ENCODE peak calls at places on chromosomes 2 and 18, in nine cellular contexts. A, K, D, T, J, U, F, H and N are unnamed samples.

GRCh38 chr2:103289101-103289725 is 527.4 kb downstream of the TMEM182 start:
- DNase-seq in A (peak; percentile 7), K (no peak), D (no peak), T (no peak), J (no peak), U (no peak), F (no peak), H (no peak), N (no peak)

GRCh38 chr2:112793449-112793978 is 9.2 kb upstream of the IL1A start:
- DNase-seq in A (no peak), K (no peak), D (no peak), T (no peak), J (no peak), U (no peak), F (no peak), H (no peak), N (no peak)

GRCh38 chr2:203586696-203587095 is 51.6 kb upstream of the RAPH1 start:
- DNase-seq in A (peak; percentile 70), K (no peak), D (no peak), T (no peak), J (no peak), U (no peak), F (no peak), H (no peak), N (no peak)

GRCh38 chr2:134173338-134174016 is 80.4 kb upstream of the MGAT5 start:
- DNase-seq in A (no peak), K (no peak), D (peak; percentile 22), T (peak; percentile 75), J (peak; percentile 85), U (no peak), F (no peak), H (no peak), N (peak; percentile 77)

GRCh38 chr2:169001116-169001815 is 29.9 kb downstream of the ABCB11 start:
- DNase-seq in A (peak; percentile 24), K (no peak), D (no peak), T (no peak), J (no peak), U (no peak), F (no peak), H (no peak), N (no peak)

GRCh38 chr18:713135-713490 is 683 bp upstream of the ENOSF1 start:
- DNase-seq in A (no peak), K (peak; percentile 42), D (no peak), T (no peak), J (no peak), U (no peak), F (no peak), H (no peak), N (peak; percentile 12)

GRCh38 chr2:218179782-218180181 is 13.0 kb upstream of the CXCR1 start:
- DNase-seq in A (no peak), K (no peak), D (no peak), T (no peak), J (no peak), U (no peak), F (no peak), H (no peak), N (no peak)

GRCh38 chr18:76255070-76255683 is 239.9 kb downstream of the ZNF516 start:
- DNase-seq in A (no peak), K (no peak), D (no peak), T (no peak), J (no peak), U (peak; percentile 12), F (no peak), H (no peak), N (no peak)

GRCh38 chr2:139156730-139157129 is 376.5 kb upstream of the NXPH2 start:
- DNase-seq in A (no peak), K (no peak), D (no peak), T (no peak), J (no peak), U (no peak), F (no peak), H (no peak), N (no peak)

GRCh38 chr2:210620456-210620855 is 64.1 kb downstream of the CPS1 start:
- DNase-seq in A (no peak), K (peak; percentile 52), D (no peak), T (no peak), J (no peak), U (no peak), F (no peak), H (no peak), N (no peak)

GRCh38 chr2:148545387-148546256 is 98.9 kb upstream of the EPC2 start:
- DNase-seq in A (no peak), K (no peak), D (no peak), T (no peak), J (no peak), U (no peak), F (no peak), H (no peak), N (no peak)

GRCh38 chr2:88032070-88032702 is 15.8 kb upstream of the RNU2-63P start:
- DNase-seq in A (peak; percentile 31), K (no peak), D (no peak), T (no peak), J (no peak), U (no peak), F (no peak), H (no peak), N (no peak)

GRCh38 chr2:235580401-235581157 is 86.7 kb downstream of the AGAP1 start:
- DNase-seq in A (no peak), K (no peak), D (no peak), T (no peak), J (no peak), U (no peak), F (no peak), H (no peak), N (no peak)

GRCh38 chr2:68158134-68158447 is 403 bp downstream of the PNO1 start:
- DNase-seq in A (no peak), K (no peak), D (no peak), T (no peak), J (no peak), U (no peak), F (no peak), H (no peak), N (no peak)

GRCh38 chr2:68156419-68156818 is 1.3 kb upstream of the PNO1 start:
- DNase-seq in A (no peak), K (no peak), D (no peak), T (no peak), J (no peak), U (no peak), F (no peak), H (no peak), N (no peak)

GRCh38 chr2:68157002-68157401 is 686 bp upstream of the PNO1 start:
- DNase-seq in A (no peak), K (no peak), D (no peak), T (no peak), J (no peak), U (no peak), F (no peak), H (no peak), N (no peak)

GRCh38 chr2:68157402-68158133 is at the start of gene PNO1:
- DNase-seq in A (peak; percentile 94), K (peak; percentile 94), D (peak; percentile 96), T (peak; percentile 97), J (peak; percentile 98), U (peak; percentile 92), F (peak; percentile 98), H (peak; percentile 98), N (peak; percentile 97)

DNA sequence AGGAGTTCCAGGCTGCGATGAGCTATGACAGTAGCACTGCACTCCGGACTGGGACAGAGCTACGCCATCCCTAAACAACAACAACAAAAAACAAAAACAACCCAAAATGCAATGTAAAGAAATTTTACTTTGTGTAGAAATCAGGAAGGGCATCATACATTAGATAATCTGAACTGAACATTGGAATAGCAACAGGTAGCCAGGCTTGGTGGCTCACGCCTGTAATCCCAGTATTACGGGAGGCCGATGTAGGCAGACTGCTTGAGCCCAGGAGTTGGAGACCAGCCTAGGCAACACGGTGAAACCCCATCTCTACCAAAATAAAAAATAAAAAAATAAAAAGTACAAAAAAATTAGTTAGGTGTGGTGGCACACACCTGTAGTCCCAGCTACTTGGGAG is 2.1 kb upstream of the PNO1 start:
- DNase-seq in A (no peak), K (no peak), D (no peak), T (no peak), J (no peak), U (no peak), F (no peak), H (no peak), N (no peak)
- H3K4me1 ChIP-seq in A (peaks cover 14% of the 10 kb centered on the region), K (no peaks in the 10 kb centered on the region), D (peaks cover 26% of the 10 kb centered on the region), T (peaks cover 6% of the 10 kb centered on the region), J (no peaks in the 10 kb centered on the region), U (peaks cover 3% of the 10 kb centered on the region), F (peaks cover 10% of the 10 kb centered on the region), H (peaks cover 42% of the 10 kb centered on the region), N (peaks cover 8% of the 10 kb centered on the region)

DNA sequence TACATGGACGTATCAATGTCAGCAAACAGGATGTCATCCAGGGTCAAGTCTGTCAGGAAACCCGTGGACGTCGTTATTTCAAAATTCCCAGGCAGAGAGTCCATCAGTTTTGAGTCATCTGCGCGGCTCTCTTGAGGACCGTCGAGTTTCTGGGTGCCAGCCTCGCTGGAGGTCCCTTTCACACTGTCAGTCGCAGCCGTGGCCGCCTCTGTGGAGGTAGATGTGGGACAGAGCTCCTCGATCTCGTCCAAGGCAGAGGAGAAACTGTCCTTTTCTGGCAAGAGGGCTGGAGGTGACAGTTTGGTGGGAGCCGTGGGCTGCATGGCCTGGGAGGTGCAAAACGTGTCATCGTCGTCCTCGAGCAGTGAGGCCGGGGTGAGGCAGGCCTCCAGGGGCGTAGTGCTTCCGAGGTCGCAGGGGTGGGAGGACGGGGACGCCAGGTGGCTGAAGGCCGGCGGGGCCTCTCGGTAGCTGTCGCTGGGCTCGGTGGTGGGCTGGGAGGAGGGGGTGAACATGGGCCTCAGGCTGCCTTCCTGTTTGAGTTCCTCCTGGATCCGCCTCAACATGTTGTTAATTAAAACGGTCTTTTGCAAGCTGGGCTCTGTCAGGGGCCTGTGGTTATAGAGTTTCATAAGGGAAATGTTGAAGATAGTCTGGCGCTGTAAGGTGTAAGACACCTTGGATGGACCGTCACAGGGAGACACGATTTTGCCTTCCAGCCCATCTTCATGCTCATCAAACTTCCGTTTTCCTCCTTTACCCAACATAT is 17.4 kb downstream of the SERTAD2 start:
- DNase-seq in A (no peak), K (no peak), D (no peak), T (no peak), J (peak; percentile 64), U (no peak), F (no peak), H (no peak), N (no peak)
- TF ChIP-seq CTCF in A (no peak), K (no peak), D (no peak), T (no peak), J (no peak), U (no peak), F (no peak), H (no peak), N (no peak)

GRCh38 chr2:47079515-47080412 is 75.3 kb downstream of the STPG4 start:
- DNase-seq in A (no peak), K (no peak), D (peak; percentile 43), T (peak; percentile 59), J (no peak), U (no peak), F (no peak), H (no peak), N (peak; percentile 44)
- H3K4me1 ChIP-seq in A (peaks cover 40% of the 10 kb centered on the region), K (peaks cover 16% of the 10 kb centered on the region), D (peaks cover 42% of the 10 kb centered on the region), T (peaks cover 20% of the 10 kb centered on the region), J (peaks cover 7% of the 10 kb centered on the region), U (peaks cover 59% of the 10 kb centered on the region), F (peaks cover 6% of the 10 kb centered on the region), H (no peaks in the 10 kb centered on the region), N (peaks cover 22% of the 10 kb centered on the region)

GRCh38 chr2:192195548-192196418 is 1.1 kb upstream of the TMEFF2 start:
- DNase-seq in A (peak; percentile 19), K (peak; percentile 76), D (no peak), T (no peak), J (no peak), U (no peak), F (peak; percentile 20), H (no peak), N (no peak)
- TF ChIP-seq CTCF in A (no peak), K (no peak), D (no peak), T (no peak), J (no peak), U (no peak), F (no peak), H (no peak), N (no peak)

GRCh38 chr2:68765739-68766377 is 31.2 kb downstream of the ARHGAP25 start:
- DNase-seq in A (no peak), K (no peak), D (no peak), T (peak; percentile 8), J (no peak), U (no peak), F (no peak), H (peak; percentile 11), N (no peak)
- H3K4me1 ChIP-seq in A (no peaks in the 10 kb centered on the region), K (peaks cover 5% of the 10 kb centered on the region), D (peaks cover 11% of the 10 kb centered on the region), T (no peaks in the 10 kb centered on the region), J (no peaks in the 10 kb centered on the region), U (no peaks in the 10 kb centered on the region), F (no peaks in the 10 kb centered on the region), H (peaks cover 98% of the 10 kb centered on the region), N (peaks cover 13% of the 10 kb centered on the region)